ENCODE peak calls at places on chromosomes 11 and 22, in ten cellular contexts. One of them, this sample, is unnamed.
A peak's percentile ranks its signal among the peaks of the same experiment; 100 is the strongest.

GRCh38 chr22:45804986-45805325 is 133.3 kb downstream of the ATXN10 start:
- DNase-seq in CD8-positive, alpha-beta T cell: no peak
- DNase-seq in NCI-H1417: no peak
- DNase-seq in NCI-H774: no peak
- DNase-seq in IMR-90: peak; percentile 98
- DNase-seq in A172: peak; percentile 90
- DNase-seq in stimulated activated CD4-positive, alpha-beta T cell treated with anti-CD3 and anti-CD28 coated beads, Interleukin-1b, Interleukin-23, amount 100 ng/mL, for 24 hours: no peak
- DNase-seq in ELR: peak; percentile 98
- DNase-seq in GM04504: peak; percentile 96
- DNase-seq in LoVo: peak; percentile 75
- DNase-seq in this sample: no peak

GRCh38 chr11:130002352-130002845 is at the start of gene PRDM10:
- DNase-seq in CD8-positive, alpha-beta T cell: peak; percentile 86
- DNase-seq in NCI-H1417: peak; percentile 99
- DNase-seq in NCI-H774: peak; percentile 95
- DNase-seq in IMR-90: peak; percentile 87
- DNase-seq in A172: no peak
- DNase-seq in stimulated activated CD4-positive, alpha-beta T cell treated with anti-CD3 and anti-CD28 coated beads, Interleukin-1b, Interleukin-23, amount 100 ng/mL, for 24 hours: peak; percentile 79
- DNase-seq in ELR: peak; percentile 91
- DNase-seq in GM04504: peak; percentile 83
- DNase-seq in LoVo: peak; percentile 91
- DNase-seq in this sample: peak; percentile 82

GRCh38 chr11:43687120-43687791 is 6.7 kb downstream of the HSD17B12 start:
- DNase-seq in CD8-positive, alpha-beta T cell: no peak
- DNase-seq in NCI-H1417: no peak
- DNase-seq in NCI-H774: no peak
- DNase-seq in IMR-90: peak; percentile 19
- DNase-seq in A172: no peak
- DNase-seq in stimulated activated CD4-positive, alpha-beta T cell treated with anti-CD3 and anti-CD28 coated beads, Interleukin-1b, Interleukin-23, amount 100 ng/mL, for 24 hours: no peak
- DNase-seq in ELR: peak; percentile 9
- DNase-seq in GM04504: no peak
- DNase-seq in LoVo: no peak
- DNase-seq in this sample: no peak

GRCh38 chr22:25834490-25834889 is 92.5 kb downstream of the MYO18B start:
- DNase-seq in CD8-positive, alpha-beta T cell: no peak
- DNase-seq in NCI-H1417: no peak
- DNase-seq in NCI-H774: no peak
- DNase-seq in IMR-90: no peak
- DNase-seq in A172: no peak
- DNase-seq in stimulated activated CD4-positive, alpha-beta T cell treated with anti-CD3 and anti-CD28 coated beads, Interleukin-1b, Interleukin-23, amount 100 ng/mL, for 24 hours: no peak
- DNase-seq in ELR: no peak
- DNase-seq in GM04504: no peak
- DNase-seq in LoVo: no peak
- DNase-seq in this sample: no peak

GRCh38 chr22:17910561-17911311 is 113.6 kb downstream of the MICAL3 start:
- DNase-seq in CD8-positive, alpha-beta T cell: no peak
- DNase-seq in NCI-H1417: no peak
- DNase-seq in NCI-H774: no peak
- DNase-seq in IMR-90: peak; percentile 91
- DNase-seq in A172: peak; percentile 79
- DNase-seq in stimulated activated CD4-positive, alpha-beta T cell treated with anti-CD3 and anti-CD28 coated beads, Interleukin-1b, Interleukin-23, amount 100 ng/mL, for 24 hours: no peak
- DNase-seq in ELR: peak; percentile 89
- DNase-seq in GM04504: peak; percentile 79
- DNase-seq in LoVo: no peak
- DNase-seq in this sample: no peak

GRCh38 chr22:50173221-50173982 is 2.9 kb downstream of the PANX2 start:
- DNase-seq in CD8-positive, alpha-beta T cell: no peak
- DNase-seq in NCI-H1417: no peak
- DNase-seq in NCI-H774: no peak
- DNase-seq in IMR-90: no peak
- DNase-seq in A172: no peak
- DNase-seq in stimulated activated CD4-positive, alpha-beta T cell treated with anti-CD3 and anti-CD28 coated beads, Interleukin-1b, Interleukin-23, amount 100 ng/mL, for 24 hours: no peak
- DNase-seq in ELR: no peak
- DNase-seq in GM04504: no peak
- DNase-seq in LoVo: no peak
- DNase-seq in this sample: no peak

GRCh38 chr11:96267490-96268010 is 75.4 kb downstream of the MAML2 start:
- DNase-seq in CD8-positive, alpha-beta T cell: no peak
- DNase-seq in NCI-H1417: no peak
- DNase-seq in NCI-H774: no peak
- DNase-seq in IMR-90: peak; percentile 27
- DNase-seq in A172: no peak
- DNase-seq in stimulated activated CD4-positive, alpha-beta T cell treated with anti-CD3 and anti-CD28 coated beads, Interleukin-1b, Interleukin-23, amount 100 ng/mL, for 24 hours: peak; percentile 14
- DNase-seq in ELR: no peak
- DNase-seq in GM04504: no peak
- DNase-seq in LoVo: no peak
- DNase-seq in this sample: no peak

GRCh38 chr11:69670158-69670845 is 4.9 kb downstream of the LTO1 start:
- DNase-seq in CD8-positive, alpha-beta T cell: peak; percentile 40
- DNase-seq in NCI-H1417: peak; percentile 84
- DNase-seq in NCI-H774: peak; percentile 71
- DNase-seq in IMR-90: peak; percentile 84
- DNase-seq in A172: peak; percentile 89
- DNase-seq in stimulated activated CD4-positive, alpha-beta T cell treated with anti-CD3 and anti-CD28 coated beads, Interleukin-1b, Interleukin-23, amount 100 ng/mL, for 24 hours: peak; percentile 43
- DNase-seq in ELR: peak; percentile 85
- DNase-seq in GM04504: peak; percentile 71
- DNase-seq in LoVo: peak; percentile 79
- DNase-seq in this sample: peak; percentile 54

GRCh38 chr22:21917206-21917958 is 35.3 kb downstream of the PPM1F start:
- DNase-seq in CD8-positive, alpha-beta T cell: no peak
- DNase-seq in NCI-H1417: no peak
- DNase-seq in NCI-H774: no peak
- DNase-seq in IMR-90: no peak
- DNase-seq in A172: no peak
- DNase-seq in stimulated activated CD4-positive, alpha-beta T cell treated with anti-CD3 and anti-CD28 coated beads, Interleukin-1b, Interleukin-23, amount 100 ng/mL, for 24 hours: no peak
- DNase-seq in ELR: no peak
- DNase-seq in GM04504: no peak
- DNase-seq in LoVo: no peak
- DNase-seq in this sample: no peak

GRCh38 chr11:89498845-89499448 is 7.8 kb upstream of the NOX4 start:
- DNase-seq in CD8-positive, alpha-beta T cell: no peak
- DNase-seq in NCI-H1417: no peak
- DNase-seq in NCI-H774: no peak
- DNase-seq in IMR-90: no peak
- DNase-seq in A172: no peak
- DNase-seq in stimulated activated CD4-positive, alpha-beta T cell treated with anti-CD3 and anti-CD28 coated beads, Interleukin-1b, Interleukin-23, amount 100 ng/mL, for 24 hours: no peak
- DNase-seq in ELR: no peak
- DNase-seq in GM04504: no peak
- DNase-seq in LoVo: no peak
- DNase-seq in this sample: no peak

GRCh38 chr11:17259519-17259918 is 17.0 kb upstream of the NUCB2 start:
- DNase-seq in CD8-positive, alpha-beta T cell: no peak
- DNase-seq in NCI-H1417: no peak
- DNase-seq in NCI-H774: no peak
- DNase-seq in IMR-90: peak; percentile 34
- DNase-seq in A172: no peak
- DNase-seq in stimulated activated CD4-positive, alpha-beta T cell treated with anti-CD3 and anti-CD28 coated beads, Interleukin-1b, Interleukin-23, amount 100 ng/mL, for 24 hours: no peak
- DNase-seq in ELR: no peak
- DNase-seq in GM04504: no peak
- DNase-seq in LoVo: no peak
- DNase-seq in this sample: no peak

GRCh38 chr11:43947003-43947500 is 4.6 kb downstream of the C11orf96 start:
- DNase-seq in CD8-positive, alpha-beta T cell: no peak
- DNase-seq in NCI-H1417: no peak
- DNase-seq in NCI-H774: no peak
- DNase-seq in IMR-90: peak; percentile 47
- DNase-seq in A172: no peak
- DNase-seq in stimulated activated CD4-positive, alpha-beta T cell treated with anti-CD3 and anti-CD28 coated beads, Interleukin-1b, Interleukin-23, amount 100 ng/mL, for 24 hours: no peak
- DNase-seq in ELR: peak; percentile 51
- DNase-seq in GM04504: no peak
- DNase-seq in LoVo: no peak
- DNase-seq in this sample: no peak

GRCh38 chr11:65150513-65151271 is 16.4 kb upstream of the SYVN1 start:
- DNase-seq in CD8-positive, alpha-beta T cell: no peak
- DNase-seq in NCI-H1417: peak; percentile 45
- DNase-seq in NCI-H774: peak; percentile 19
- DNase-seq in IMR-90: peak; percentile 86
- DNase-seq in A172: peak; percentile 94
- DNase-seq in stimulated activated CD4-positive, alpha-beta T cell treated with anti-CD3 and anti-CD28 coated beads, Interleukin-1b, Interleukin-23, amount 100 ng/mL, for 24 hours: no peak
- DNase-seq in ELR: peak; percentile 91
- DNase-seq in GM04504: peak; percentile 81
- DNase-seq in LoVo: peak; percentile 94
- DNase-seq in this sample: no peak

GRCh38 chr11:16987205-16987568 is 27.0 kb downstream of the PLEKHA7 start:
- DNase-seq in CD8-positive, alpha-beta T cell: no peak
- DNase-seq in NCI-H1417: no peak
- DNase-seq in NCI-H774: no peak
- DNase-seq in IMR-90: no peak
- DNase-seq in A172: no peak
- DNase-seq in stimulated activated CD4-positive, alpha-beta T cell treated with anti-CD3 and anti-CD28 coated beads, Interleukin-1b, Interleukin-23, amount 100 ng/mL, for 24 hours: no peak
- DNase-seq in ELR: no peak
- DNase-seq in GM04504: no peak
- DNase-seq in LoVo: peak; percentile 69
- DNase-seq in this sample: no peak

GRCh38 chr22:17334054-17334453 is 35.2 kb upstream of the CECR2 start:
- DNase-seq in CD8-positive, alpha-beta T cell: no peak
- DNase-seq in NCI-H1417: no peak
- DNase-seq in NCI-H774: no peak
- DNase-seq in IMR-90: no peak
- DNase-seq in A172: no peak
- DNase-seq in stimulated activated CD4-positive, alpha-beta T cell treated with anti-CD3 and anti-CD28 coated beads, Interleukin-1b, Interleukin-23, amount 100 ng/mL, for 24 hours: no peak
- DNase-seq in ELR: no peak
- DNase-seq in GM04504: no peak
- DNase-seq in LoVo: no peak
- DNase-seq in this sample: no peak

GRCh38 chr11:45374130-45374529 is 88.0 kb upstream of the SYT13 start:
- DNase-seq in CD8-positive, alpha-beta T cell: no peak
- DNase-seq in NCI-H1417: no peak
- DNase-seq in NCI-H774: no peak
- DNase-seq in IMR-90: no peak
- DNase-seq in A172: no peak
- DNase-seq in stimulated activated CD4-positive, alpha-beta T cell treated with anti-CD3 and anti-CD28 coated beads, Interleukin-1b, Interleukin-23, amount 100 ng/mL, for 24 hours: no peak
- DNase-seq in ELR: no peak
- DNase-seq in GM04504: no peak
- DNase-seq in LoVo: no peak
- DNase-seq in this sample: no peak

GRCh38 chr22:17820879-17821439 is 46.7 kb upstream of the BID start:
- DNase-seq in CD8-positive, alpha-beta T cell: no peak
- DNase-seq in NCI-H1417: no peak
- DNase-seq in NCI-H774: no peak
- DNase-seq in IMR-90: no peak
- DNase-seq in A172: no peak
- DNase-seq in stimulated activated CD4-positive, alpha-beta T cell treated with anti-CD3 and anti-CD28 coated beads, Interleukin-1b, Interleukin-23, amount 100 ng/mL, for 24 hours: no peak
- DNase-seq in ELR: no peak
- DNase-seq in GM04504: no peak
- DNase-seq in LoVo: no peak
- DNase-seq in this sample: no peak

GRCh38 chr11:23727821-23728220 is 769.0 kb upstream of the LUZP2 start:
- DNase-seq in CD8-positive, alpha-beta T cell: no peak
- DNase-seq in NCI-H1417: no peak
- DNase-seq in NCI-H774: no peak
- DNase-seq in IMR-90: peak; percentile 83
- DNase-seq in A172: peak; percentile 17
- DNase-seq in stimulated activated CD4-positive, alpha-beta T cell treated with anti-CD3 and anti-CD28 coated beads, Interleukin-1b, Interleukin-23, amount 100 ng/mL, for 24 hours: no peak
- DNase-seq in ELR: peak; percentile 63
- DNase-seq in GM04504: no peak
- DNase-seq in LoVo: no peak
- DNase-seq in this sample: no peak

GRCh38 chr11:119483341-119483880 is 60.4 kb upstream of the THY1 start:
- DNase-seq in CD8-positive, alpha-beta T cell: no peak
- DNase-seq in NCI-H1417: no peak
- DNase-seq in NCI-H774: no peak
- DNase-seq in IMR-90: no peak
- DNase-seq in A172: no peak
- DNase-seq in stimulated activated CD4-positive, alpha-beta T cell treated with anti-CD3 and anti-CD28 coated beads, Interleukin-1b, Interleukin-23, amount 100 ng/mL, for 24 hours: no peak
- DNase-seq in ELR: no peak
- DNase-seq in GM04504: no peak
- DNase-seq in LoVo: no peak
- DNase-seq in this sample: no peak

GRCh38 chr11:32430586-32431357 is 4.6 kb downstream of the WT1 start:
- DNase-seq in CD8-positive, alpha-beta T cell: no peak
- DNase-seq in NCI-H1417: no peak
- DNase-seq in NCI-H774: no peak
- DNase-seq in IMR-90: no peak
- DNase-seq in A172: no peak
- DNase-seq in stimulated activated CD4-positive, alpha-beta T cell treated with anti-CD3 and anti-CD28 coated beads, Interleukin-1b, Interleukin-23, amount 100 ng/mL, for 24 hours: no peak
- DNase-seq in ELR: no peak
- DNase-seq in GM04504: no peak
- DNase-seq in LoVo: no peak
- DNase-seq in this sample: no peak

GRCh38 chr11:85822814-85823213 is 11.9 kb upstream of the SYTL2 start:
- DNase-seq in CD8-positive, alpha-beta T cell: no peak
- DNase-seq in NCI-H1417: no peak
- DNase-seq in NCI-H774: no peak
- DNase-seq in IMR-90: peak; percentile 65
- DNase-seq in A172: peak; percentile 50
- DNase-seq in stimulated activated CD4-positive, alpha-beta T cell treated with anti-CD3 and anti-CD28 coated beads, Interleukin-1b, Interleukin-23, amount 100 ng/mL, for 24 hours: no peak
- DNase-seq in ELR: peak; percentile 69
- DNase-seq in GM04504: no peak
- DNase-seq in LoVo: no peak
- DNase-seq in this sample: no peak

GRCh38 chr11:70078095-70078795 is at the start of gene ANO1:
- DNase-seq in CD8-positive, alpha-beta T cell: no peak
- DNase-seq in NCI-H1417: no peak
- DNase-seq in NCI-H774: no peak
- DNase-seq in IMR-90: peak; percentile 19
- DNase-seq in A172: no peak
- DNase-seq in stimulated activated CD4-positive, alpha-beta T cell treated with anti-CD3 and anti-CD28 coated beads, Interleukin-1b, Interleukin-23, amount 100 ng/mL, for 24 hours: no peak
- DNase-seq in ELR: no peak
- DNase-seq in GM04504: no peak
- DNase-seq in LoVo: no peak
- DNase-seq in this sample: no peak

GRCh38 chr22:40176921-40177737 is 596 bp upstream of the TNRC6B start:
- DNase-seq in CD8-positive, alpha-beta T cell: peak; percentile 58
- DNase-seq in NCI-H1417: peak; percentile 39
- DNase-seq in NCI-H774: no peak
- DNase-seq in IMR-90: peak; percentile 71
- DNase-seq in A172: peak; percentile 53
- DNase-seq in stimulated activated CD4-positive, alpha-beta T cell treated with anti-CD3 and anti-CD28 coated beads, Interleukin-1b, Interleukin-23, amount 100 ng/mL, for 24 hours: peak; percentile 43
- DNase-seq in ELR: peak; percentile 76
- DNase-seq in GM04504: no peak
- DNase-seq in LoVo: peak; percentile 58
- DNase-seq in this sample: peak; percentile 19

GRCh38 chr22:17773606-17774205 is 563 bp downstream of the BID start:
- DNase-seq in CD8-positive, alpha-beta T cell: peak; percentile 48
- DNase-seq in NCI-H1417: peak; percentile 80
- DNase-seq in NCI-H774: peak; percentile 41
- DNase-seq in IMR-90: peak; percentile 28
- DNase-seq in A172: no peak
- DNase-seq in stimulated activated CD4-positive, alpha-beta T cell treated with anti-CD3 and anti-CD28 coated beads, Interleukin-1b, Interleukin-23, amount 100 ng/mL, for 24 hours: no peak
- DNase-seq in ELR: peak; percentile 63
- DNase-seq in GM04504: no peak
- DNase-seq in LoVo: peak; percentile 29
- DNase-seq in this sample: peak; percentile 16

GRCh38 chr11:976431-977160 is 50.9 kb downstream of the AP2A2 start:
- DNase-seq in CD8-positive, alpha-beta T cell: no peak
- DNase-seq in NCI-H1417: no peak
- DNase-seq in NCI-H774: no peak
- DNase-seq in IMR-90: no peak
- DNase-seq in A172: peak; percentile 60
- DNase-seq in stimulated activated CD4-positive, alpha-beta T cell treated with anti-CD3 and anti-CD28 coated beads, Interleukin-1b, Interleukin-23, amount 100 ng/mL, for 24 hours: no peak
- DNase-seq in ELR: no peak
- DNase-seq in GM04504: peak; percentile 27
- DNase-seq in LoVo: no peak
- DNase-seq in this sample: no peak

GRCh38 chr11:75547617-75548054 is 14.4 kb upstream of the SERPINH1 start:
- DNase-seq in CD8-positive, alpha-beta T cell: no peak
- DNase-seq in NCI-H1417: peak; percentile 83
- DNase-seq in NCI-H774: peak; percentile 61
- DNase-seq in IMR-90: peak; percentile 65
- DNase-seq in A172: peak; percentile 69
- DNase-seq in stimulated activated CD4-positive, alpha-beta T cell treated with anti-CD3 and anti-CD28 coated beads, Interleukin-1b, Interleukin-23, amount 100 ng/mL, for 24 hours: no peak
- DNase-seq in ELR: peak; percentile 74
- DNase-seq in GM04504: no peak
- DNase-seq in LoVo: peak; percentile 53
- DNase-seq in this sample: peak; percentile 27

GRCh38 chr11:62340269-62340901 is 3.1 kb downstream of the ASRGL1 start:
- DNase-seq in CD8-positive, alpha-beta T cell: peak; percentile 40
- DNase-seq in NCI-H1417: peak; percentile 72
- DNase-seq in NCI-H774: peak; percentile 8
- DNase-seq in IMR-90: peak; percentile 45
- DNase-seq in A172: peak; percentile 16
- DNase-seq in stimulated activated CD4-positive, alpha-beta T cell treated with anti-CD3 and anti-CD28 coated beads, Interleukin-1b, Interleukin-23, amount 100 ng/mL, for 24 hours: no peak
- DNase-seq in ELR: peak; percentile 56
- DNase-seq in GM04504: peak; percentile 14
- DNase-seq in LoVo: peak; percentile 39
- DNase-seq in this sample: no peak

This sample was measured in NCI-H748 treated with DMSO at 0.1 percent for 48 hours.